ENCODE peak calls at places on chromosome 14, in ten cellular contexts. One of them, this sample, is unnamed.

GRCh38 chr14:91753501-91754128 is 21.7 kb upstream of the CATSPERB start:
- DNase-seq in neural crest cell: no peak
- DNase-seq in hepatic stellate cell: no peak
- DNase-seq in stimulated activated CD8-positive, alpha-beta memory T cell treated with anti-CD3 and anti-CD28 coated beads, Interleukin-2, amount 100 ng/mL, for 48 hours: no peak
- DNase-seq in NCI-H1930: no peak
- DNase-seq in cardiac muscle cell: no peak
- DNase-seq in retina: peak
- DNase-seq in GM23248: peak
- DNase-seq in T follicular helper cell: no peak
- DNase-seq in DMS 273 treated with DMSO at 0.1 percent for 48 hours: peak
- DNase-seq in this sample: no peak

GRCh38 chr14:100263141-100263540 is 24.2 kb downstream of the YY1 start:
- DNase-seq in hepatic stellate cell: peak
- DNase-seq in neural crest cell: no peak
- DNase-seq in retina: no peak
- DNase-seq in GM23248: peak
- DNase-seq in T follicular helper cell: no peak
- DNase-seq in NCI-H1930: no peak
- DNase-seq in cardiac muscle cell: no peak
- DNase-seq in stimulated activated CD8-positive, alpha-beta memory T cell treated with anti-CD3 and anti-CD28 coated beads, Interleukin-2, amount 100 ng/mL, for 48 hours: no peak
- DNase-seq in DMS 273 treated with DMSO at 0.1 percent for 48 hours: no peak
- DNase-seq in this sample: no peak

GRCh38 chr14:65732112-65732511 is 319.6 kb downstream of the FUT8 start:
- DNase-seq in cardiac muscle cell: no peak
- DNase-seq in stimulated activated CD8-positive, alpha-beta memory T cell treated with anti-CD3 and anti-CD28 coated beads, Interleukin-2, amount 100 ng/mL, for 48 hours: no peak
- DNase-seq in hepatic stellate cell: no peak
- DNase-seq in retina: no peak
- DNase-seq in neural crest cell: no peak
- DNase-seq in GM23248: no peak
- DNase-seq in NCI-H1930: no peak
- DNase-seq in T follicular helper cell: no peak
- DNase-seq in DMS 273 treated with DMSO at 0.1 percent for 48 hours: no peak
- DNase-seq in this sample: no peak

GRCh38 chr14:23421594-23421993 is 13.5 kb upstream of the MYH6 start:
- DNase-seq in cardiac muscle cell: no peak
- DNase-seq in GM23248: no peak
- DNase-seq in NCI-H1930: no peak
- DNase-seq in neural crest cell: no peak
- DNase-seq in retina: no peak
- DNase-seq in DMS 273 treated with DMSO at 0.1 percent for 48 hours: no peak
- DNase-seq in stimulated activated CD8-positive, alpha-beta memory T cell treated with anti-CD3 and anti-CD28 coated beads, Interleukin-2, amount 100 ng/mL, for 48 hours: no peak
- DNase-seq in hepatic stellate cell: no peak
- DNase-seq in T follicular helper cell: no peak
- DNase-seq in this sample: no peak

GRCh38 chr14:21056520-21057163 is 980 bp upstream of the RNASE8 start:
- DNase-seq in DMS 273 treated with DMSO at 0.1 percent for 48 hours: no peak
- DNase-seq in retina: no peak
- DNase-seq in neural crest cell: no peak
- DNase-seq in stimulated activated CD8-positive, alpha-beta memory T cell treated with anti-CD3 and anti-CD28 coated beads, Interleukin-2, amount 100 ng/mL, for 48 hours: no peak
- DNase-seq in T follicular helper cell: no peak
- DNase-seq in GM23248: peak
- DNase-seq in hepatic stellate cell: no peak
- DNase-seq in NCI-H1930: no peak
- DNase-seq in cardiac muscle cell: no peak
- DNase-seq in this sample: no peak

GRCh38 chr14:69038449-69039286 is 59.6 kb upstream of the ACTN1 start:
- DNase-seq in hepatic stellate cell: peak
- DNase-seq in T follicular helper cell: no peak
- DNase-seq in cardiac muscle cell: no peak
- DNase-seq in GM23248: peak
- DNase-seq in DMS 273 treated with DMSO at 0.1 percent for 48 hours: peak
- DNase-seq in neural crest cell: no peak
- DNase-seq in retina: no peak
- DNase-seq in stimulated activated CD8-positive, alpha-beta memory T cell treated with anti-CD3 and anti-CD28 coated beads, Interleukin-2, amount 100 ng/mL, for 48 hours: no peak
- DNase-seq in NCI-H1930: no peak
- DNase-seq in this sample: no peak

GRCh38 chr14:81329640-81330385 is 70.3 kb downstream of the STON2 start:
- DNase-seq in DMS 273 treated with DMSO at 0.1 percent for 48 hours: no peak
- DNase-seq in retina: no peak
- DNase-seq in cardiac muscle cell: no peak
- DNase-seq in T follicular helper cell: no peak
- DNase-seq in NCI-H1930: no peak
- DNase-seq in hepatic stellate cell: no peak
- DNase-seq in GM23248: no peak
- DNase-seq in neural crest cell: no peak
- DNase-seq in stimulated activated CD8-positive, alpha-beta memory T cell treated with anti-CD3 and anti-CD28 coated beads, Interleukin-2, amount 100 ng/mL, for 48 hours: no peak
- DNase-seq in this sample: no peak

GRCh38 chr14:50647753-50648152 is 20.4 kb downstream of the SAV1 start:
- DNase-seq in DMS 273 treated with DMSO at 0.1 percent for 48 hours: no peak
- DNase-seq in T follicular helper cell: no peak
- DNase-seq in GM23248: peak
- DNase-seq in cardiac muscle cell: no peak
- DNase-seq in retina: no peak
- DNase-seq in NCI-H1930: no peak
- DNase-seq in hepatic stellate cell: no peak
- DNase-seq in stimulated activated CD8-positive, alpha-beta memory T cell treated with anti-CD3 and anti-CD28 coated beads, Interleukin-2, amount 100 ng/mL, for 48 hours: no peak
- DNase-seq in neural crest cell: no peak
- DNase-seq in this sample: no peak

GRCh38 chr14:24339284-24340151 is at the start of gene RIPK3:
- DNase-seq in GM23248: peak
- DNase-seq in DMS 273 treated with DMSO at 0.1 percent for 48 hours: no peak
- DNase-seq in stimulated activated CD8-positive, alpha-beta memory T cell treated with anti-CD3 and anti-CD28 coated beads, Interleukin-2, amount 100 ng/mL, for 48 hours: peak
- DNase-seq in T follicular helper cell: peak
- DNase-seq in neural crest cell: no peak
- DNase-seq in NCI-H1930: no peak
- DNase-seq in hepatic stellate cell: no peak
- DNase-seq in retina: peak
- DNase-seq in cardiac muscle cell: no peak
- DNase-seq in this sample: peak

GRCh38 chr14:73713804-73714655 is at the start of gene PNMA1:
- DNase-seq in NCI-H1930: peak
- DNase-seq in stimulated activated CD8-positive, alpha-beta memory T cell treated with anti-CD3 and anti-CD28 coated beads, Interleukin-2, amount 100 ng/mL, for 48 hours: peak
- DNase-seq in GM23248: peak
- DNase-seq in cardiac muscle cell: peak
- DNase-seq in DMS 273 treated with DMSO at 0.1 percent for 48 hours: peak
- DNase-seq in hepatic stellate cell: peak
- DNase-seq in retina: peak
- DNase-seq in T follicular helper cell: peak
- DNase-seq in neural crest cell: peak
- DNase-seq in this sample: peak

GRCh38 chr14:71716371-71716770 is 215.9 kb upstream of the RGS6 start:
- DNase-seq in stimulated activated CD8-positive, alpha-beta memory T cell treated with anti-CD3 and anti-CD28 coated beads, Interleukin-2, amount 100 ng/mL, for 48 hours: no peak
- DNase-seq in DMS 273 treated with DMSO at 0.1 percent for 48 hours: no peak
- DNase-seq in T follicular helper cell: no peak
- DNase-seq in hepatic stellate cell: no peak
- DNase-seq in neural crest cell: no peak
- DNase-seq in cardiac muscle cell: no peak
- DNase-seq in NCI-H1930: no peak
- DNase-seq in retina: no peak
- DNase-seq in GM23248: peak
- DNase-seq in this sample: no peak

GRCh38 chr14:92596328-92596943 is 82.9 kb downstream of the RIN3 start:
- DNase-seq in T follicular helper cell: no peak
- DNase-seq in neural crest cell: no peak
- DNase-seq in GM23248: no peak
- DNase-seq in hepatic stellate cell: no peak
- DNase-seq in stimulated activated CD8-positive, alpha-beta memory T cell treated with anti-CD3 and anti-CD28 coated beads, Interleukin-2, amount 100 ng/mL, for 48 hours: no peak
- DNase-seq in cardiac muscle cell: peak
- DNase-seq in NCI-H1930: no peak
- DNase-seq in retina: no peak
- DNase-seq in DMS 273 treated with DMSO at 0.1 percent for 48 hours: no peak
- DNase-seq in this sample: no peak

GRCh38 chr14:68678471-68678870 is 114.4 kb downstream of the ZFP36L1 start:
- DNase-seq in neural crest cell: no peak
- DNase-seq in GM23248: no peak
- DNase-seq in NCI-H1930: no peak
- DNase-seq in cardiac muscle cell: no peak
- DNase-seq in stimulated activated CD8-positive, alpha-beta memory T cell treated with anti-CD3 and anti-CD28 coated beads, Interleukin-2, amount 100 ng/mL, for 48 hours: no peak
- DNase-seq in retina: no peak
- DNase-seq in DMS 273 treated with DMSO at 0.1 percent for 48 hours: no peak
- DNase-seq in T follicular helper cell: no peak
- DNase-seq in hepatic stellate cell: no peak
- DNase-seq in this sample: no peak

GRCh38 chr14:61183486-61183885 is 97.7 kb downstream of the TMEM30B start:
- DNase-seq in T follicular helper cell: no peak
- DNase-seq in DMS 273 treated with DMSO at 0.1 percent for 48 hours: no peak
- DNase-seq in NCI-H1930: no peak
- DNase-seq in neural crest cell: no peak
- DNase-seq in GM23248: peak
- DNase-seq in retina: no peak
- DNase-seq in cardiac muscle cell: no peak
- DNase-seq in hepatic stellate cell: no peak
- DNase-seq in stimulated activated CD8-positive, alpha-beta memory T cell treated with anti-CD3 and anti-CD28 coated beads, Interleukin-2, amount 100 ng/mL, for 48 hours: no peak
- DNase-seq in this sample: no peak

GRCh38 chr14:33704486-33704885 is 246.4 kb downstream of the EGLN3 start:
- DNase-seq in DMS 273 treated with DMSO at 0.1 percent for 48 hours: no peak
- DNase-seq in neural crest cell: no peak
- DNase-seq in retina: no peak
- DNase-seq in GM23248: no peak
- DNase-seq in cardiac muscle cell: no peak
- DNase-seq in stimulated activated CD8-positive, alpha-beta memory T cell treated with anti-CD3 and anti-CD28 coated beads, Interleukin-2, amount 100 ng/mL, for 48 hours: no peak
- DNase-seq in hepatic stellate cell: no peak
- DNase-seq in T follicular helper cell: no peak
- DNase-seq in NCI-H1930: no peak
- DNase-seq in this sample: no peak

GRCh38 chr14:41285193-41285748 is 321.4 kb upstream of the LRFN5 start:
- DNase-seq in hepatic stellate cell: no peak
- DNase-seq in neural crest cell: peak
- DNase-seq in DMS 273 treated with DMSO at 0.1 percent for 48 hours: peak
- DNase-seq in NCI-H1930: peak
- DNase-seq in GM23248: peak
- DNase-seq in T follicular helper cell: no peak
- DNase-seq in stimulated activated CD8-positive, alpha-beta memory T cell treated with anti-CD3 and anti-CD28 coated beads, Interleukin-2, amount 100 ng/mL, for 48 hours: no peak
- DNase-seq in cardiac muscle cell: peak
- DNase-seq in retina: peak
- DNase-seq in this sample: peak

GRCh38 chr14:93005135-93005813 is 82.3 kb downstream of the CHGA start:
- DNase-seq in retina: no peak
- DNase-seq in cardiac muscle cell: no peak
- DNase-seq in T follicular helper cell: no peak
- DNase-seq in GM23248: no peak
- DNase-seq in neural crest cell: no peak
- DNase-seq in DMS 273 treated with DMSO at 0.1 percent for 48 hours: no peak
- DNase-seq in NCI-H1930: no peak
- DNase-seq in hepatic stellate cell: no peak
- DNase-seq in stimulated activated CD8-positive, alpha-beta memory T cell treated with anti-CD3 and anti-CD28 coated beads, Interleukin-2, amount 100 ng/mL, for 48 hours: no peak
- DNase-seq in this sample: no peak

GRCh38 chr14:102646615-102647014 is 54.2 kb downstream of the RCOR1 start:
- DNase-seq in cardiac muscle cell: no peak
- DNase-seq in retina: no peak
- DNase-seq in stimulated activated CD8-positive, alpha-beta memory T cell treated with anti-CD3 and anti-CD28 coated beads, Interleukin-2, amount 100 ng/mL, for 48 hours: no peak
- DNase-seq in T follicular helper cell: no peak
- DNase-seq in neural crest cell: no peak
- DNase-seq in NCI-H1930: no peak
- DNase-seq in GM23248: no peak
- DNase-seq in DMS 273 treated with DMSO at 0.1 percent for 48 hours: no peak
- DNase-seq in hepatic stellate cell: no peak
- DNase-seq in this sample: peak

GRCh38 chr14:89977668-89978067 is 21.9 kb downstream of the TDP1 start:
- DNase-seq in hepatic stellate cell: no peak
- DNase-seq in GM23248: no peak
- DNase-seq in neural crest cell: no peak
- DNase-seq in stimulated activated CD8-positive, alpha-beta memory T cell treated with anti-CD3 and anti-CD28 coated beads, Interleukin-2, amount 100 ng/mL, for 48 hours: no peak
- DNase-seq in retina: no peak
- DNase-seq in DMS 273 treated with DMSO at 0.1 percent for 48 hours: no peak
- DNase-seq in T follicular helper cell: no peak
- DNase-seq in NCI-H1930: no peak
- DNase-seq in cardiac muscle cell: no peak
- DNase-seq in this sample: no peak

GRCh38 chr14:58805057-58805456 is 167.3 kb downstream of the DACT1 start:
- DNase-seq in retina: no peak
- DNase-seq in T follicular helper cell: no peak
- DNase-seq in DMS 273 treated with DMSO at 0.1 percent for 48 hours: no peak
- DNase-seq in NCI-H1930: no peak
- DNase-seq in hepatic stellate cell: no peak
- DNase-seq in stimulated activated CD8-positive, alpha-beta memory T cell treated with anti-CD3 and anti-CD28 coated beads, Interleukin-2, amount 100 ng/mL, for 48 hours: no peak
- DNase-seq in cardiac muscle cell: peak
- DNase-seq in GM23248: peak
- DNase-seq in neural crest cell: no peak
- DNase-seq in this sample: no peak

GRCh38 chr14:104321151-104322130 is 183.1 kb downstream of the KIF26A start:
- DNase-seq in retina: no peak
- DNase-seq in GM23248: no peak
- DNase-seq in DMS 273 treated with DMSO at 0.1 percent for 48 hours: no peak
- DNase-seq in T follicular helper cell: no peak
- DNase-seq in stimulated activated CD8-positive, alpha-beta memory T cell treated with anti-CD3 and anti-CD28 coated beads, Interleukin-2, amount 100 ng/mL, for 48 hours: no peak
- DNase-seq in cardiac muscle cell: no peak
- DNase-seq in neural crest cell: no peak
- DNase-seq in NCI-H1930: no peak
- DNase-seq in hepatic stellate cell: no peak
- DNase-seq in this sample: no peak

GRCh38 chr14:67477926-67478915 is 10.3 kb downstream of the TMEM229B start:
- DNase-seq in T follicular helper cell: no peak
- DNase-seq in NCI-H1930: no peak
- DNase-seq in DMS 273 treated with DMSO at 0.1 percent for 48 hours: peak
- DNase-seq in cardiac muscle cell: no peak
- DNase-seq in hepatic stellate cell: no peak
- DNase-seq in retina: no peak
- DNase-seq in stimulated activated CD8-positive, alpha-beta memory T cell treated with anti-CD3 and anti-CD28 coated beads, Interleukin-2, amount 100 ng/mL, for 48 hours: no peak
- DNase-seq in GM23248: no peak
- DNase-seq in neural crest cell: no peak
- DNase-seq in this sample: no peak

GRCh38 chr14:67943947-67944346 is 124.4 kb downstream of the RAD51B start:
- DNase-seq in DMS 273 treated with DMSO at 0.1 percent for 48 hours: peak
- DNase-seq in T follicular helper cell: peak
- DNase-seq in hepatic stellate cell: peak
- DNase-seq in retina: peak
- DNase-seq in cardiac muscle cell: peak
- DNase-seq in stimulated activated CD8-positive, alpha-beta memory T cell treated with anti-CD3 and anti-CD28 coated beads, Interleukin-2, amount 100 ng/mL, for 48 hours: peak
- DNase-seq in NCI-H1930: peak
- DNase-seq in GM23248: peak
- DNase-seq in neural crest cell: peak
- DNase-seq in this sample: peak

GRCh38 chr14:51924600-51924999 is 64.2 kb downstream of the GNG2 start:
- DNase-seq in cardiac muscle cell: no peak
- DNase-seq in GM23248: no peak
- DNase-seq in hepatic stellate cell: no peak
- DNase-seq in stimulated activated CD8-positive, alpha-beta memory T cell treated with anti-CD3 and anti-CD28 coated beads, Interleukin-2, amount 100 ng/mL, for 48 hours: no peak
- DNase-seq in NCI-H1930: no peak
- DNase-seq in T follicular helper cell: no peak
- DNase-seq in neural crest cell: no peak
- DNase-seq in DMS 273 treated with DMSO at 0.1 percent for 48 hours: no peak
- DNase-seq in retina: no peak
- DNase-seq in this sample: no peak

GRCh38 chr14:32560213-32560857 is 231.2 kb downstream of the AKAP6 start:
- DNase-seq in cardiac muscle cell: peak
- DNase-seq in GM23248: peak
- DNase-seq in DMS 273 treated with DMSO at 0.1 percent for 48 hours: peak
- DNase-seq in stimulated activated CD8-positive, alpha-beta memory T cell treated with anti-CD3 and anti-CD28 coated beads, Interleukin-2, amount 100 ng/mL, for 48 hours: no peak
- DNase-seq in neural crest cell: peak
- DNase-seq in retina: peak
- DNase-seq in NCI-H1930: peak
- DNase-seq in T follicular helper cell: no peak
- DNase-seq in hepatic stellate cell: peak
- DNase-seq in this sample: peak

This sample was measured in OCI-LY7.